ENCODE peak calls at places on chromosome 5, in seven cellular contexts. C is A549, G is H9, V is osteoblast, P is left lung, S is brain microvascular endothelial cell, B is colonic mucosa. N is an unnamed sample.

GRCh38 chr5:56819027-56819881 is 3.9 kb downstream of the MAP3K1 start:
- DNase-seq in G (no peak), V (no peak), B (no peak), C (no peak), S (no peak), P (no peak), N (no peak)

GRCh38 chr5:128579111-128579510 is 41.1 kb upstream of the FBN2 start:
- DNase-seq in C (peak), S (no peak), P (no peak), B (no peak), V (peak), G (no peak), N (no peak)

GRCh38 chr5:111143910-111144309 is 51.8 kb downstream of the WDR36 start:
- DNase-seq in B (no peak), S (peak), P (no peak), V (peak), C (no peak), G (no peak), N (no peak)

GRCh38 chr5:117881426-117882230 is 1106.7 kb downstream of the DTWD2 start:
- DNase-seq in V (peak), P (no peak), G (no peak), S (no peak), B (no peak), C (no peak), N (no peak)

GRCh38 chr5:176578391-176578808 is 29.3 kb downstream of the CDHR2 start:
- DNase-seq in B (peak), C (peak), S (no peak), G (peak), V (peak), P (peak), N (peak)

GRCh38 chr5:75405296-75405695 is 68.3 kb downstream of the HMGCR start:
- DNase-seq in P (no peak), V (no peak), C (peak), B (no peak), G (no peak), S (peak), N (no peak)

GRCh38 chr5:152331006-152331405 is 74.1 kb downstream of the NMUR2 start:
- DNase-seq in P (no peak), C (no peak), S (no peak), V (no peak), B (no peak), G (no peak), N (no peak)

GRCh38 chr5:40678021-40678939 is 1.4 kb upstream of the PTGER4 start:
- DNase-seq in P (no peak), V (peak), B (no peak), S (no peak), G (no peak), C (no peak), N (no peak)

GRCh38 chr5:10797246-10797645 is 36.2 kb upstream of the DAP start:
- DNase-seq in S (no peak), G (no peak), V (no peak), C (no peak), B (no peak), P (no peak), N (no peak)

GRCh38 chr5:11157132-11157531 is 396.1 kb upstream of the DAP start:
- DNase-seq in V (no peak), C (no peak), B (no peak), G (no peak), S (no peak), P (no peak), N (no peak)

GRCh38 chr5:80223561-80223960 is 32.3 kb downstream of the SERINC5 start:
- DNase-seq in V (no peak), C (no peak), G (no peak), P (no peak), S (no peak), B (no peak), N (no peak)

GRCh38 chr5:143216211-143216610 is 187.3 kb downstream of the NR3C1 start:
- DNase-seq in P (no peak), C (no peak), V (no peak), G (no peak), B (no peak), S (no peak), N (no peak)

GRCh38 chr5:32814620-32815019 is 103.5 kb downstream of the NPR3 start:
- DNase-seq in C (no peak), P (no peak), S (peak), V (peak), B (no peak), G (no peak), N (no peak)
- H3K27ac ChIP-seq in C (no peak), P (no peak), S (no peak), V (peak), B (no peak), G (no peak), N (no peak)

GRCh38 chr5:131608597-131608996 is 26.4 kb downstream of the RAPGEF6 start:
- DNase-seq in C (no peak), S (no peak), B (no peak), V (no peak), G (no peak), P (no peak), N (no peak)

GRCh38 chr5:131610198-131611063 is 24.6 kb downstream of the RAPGEF6 start:
- DNase-seq in V (peak), P (no peak), B (no peak), S (peak), G (no peak), C (peak), N (no peak)

GRCh38 chr5:131609774-131610173 is 25.3 kb downstream of the RAPGEF6 start:
- DNase-seq in C (no peak), V (peak), S (peak), G (no peak), B (no peak), P (no peak), N (no peak)

GRCh38 chr5:131607418-131607817 is 27.6 kb downstream of the RAPGEF6 start:
- DNase-seq in S (no peak), C (no peak), G (no peak), P (no peak), V (no peak), B (no peak), N (no peak)

DNA sequence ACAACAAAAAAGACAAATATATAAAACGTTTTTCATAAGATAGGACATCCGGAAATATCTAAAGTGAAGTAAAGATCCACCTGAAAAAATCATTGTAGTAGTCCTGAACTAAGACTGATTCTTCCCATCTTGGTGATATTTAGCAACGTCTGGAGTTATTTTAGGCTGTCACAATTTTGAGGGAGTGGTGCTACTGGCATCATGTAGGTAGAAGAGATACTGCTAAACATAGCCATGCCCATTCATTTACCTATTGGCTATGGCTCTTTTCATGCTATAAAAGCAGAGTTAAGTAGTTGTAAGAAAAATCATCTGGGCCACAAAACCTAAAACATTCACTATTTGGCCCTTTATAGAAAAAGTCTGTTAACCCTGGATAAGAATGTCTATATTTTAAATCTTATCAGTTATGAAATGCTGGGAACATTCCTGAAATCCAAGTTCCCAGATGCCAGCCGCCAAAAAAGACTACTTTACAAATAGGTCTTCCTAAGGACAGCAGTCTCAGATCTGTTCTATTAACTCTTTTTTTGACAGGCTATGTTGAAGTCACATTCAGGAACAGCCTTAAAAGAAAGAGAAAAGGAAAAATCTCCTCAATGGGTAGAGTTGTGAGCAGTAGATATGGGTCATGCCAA is 27.0 kb downstream of the RAPGEF6 start:
- DNase-seq in C (no peak), V (no peak), B (no peak), P (no peak), S (peak), G (no peak), N (no peak)
- H3K27ac ChIP-seq in C (no peak), V (peak), B (no peak), P (no peak), S (peak), G (no peak), N (no peak)

GRCh38 chr5:107464403-107464802 is 206.3 kb downstream of the EFNA5 start:
- DNase-seq in G (no peak), P (no peak), B (no peak), S (no peak), V (no peak), C (no peak), N (no peak)

GRCh38 chr5:107463731-107464130 is 207.0 kb downstream of the EFNA5 start:
- DNase-seq in S (no peak), V (no peak), B (no peak), P (no peak), G (no peak), C (no peak), N (no peak)

GRCh38 chr5:107459637-107460036 is 211.1 kb downstream of the EFNA5 start:
- DNase-seq in B (no peak), G (no peak), C (no peak), S (no peak), P (no peak), V (no peak), N (no peak)

GRCh38 chr5:107464876-107465275 is 205.9 kb downstream of the EFNA5 start:
- DNase-seq in C (no peak), B (no peak), V (no peak), P (no peak), S (no peak), G (no peak), N (no peak)

GRCh38 chr5:107461770-107462169 is 209.0 kb downstream of the EFNA5 start:
- DNase-seq in G (no peak), B (no peak), V (no peak), P (no peak), C (no peak), S (no peak), N (no peak)
- H3K27ac ChIP-seq in G (no peak), B (no peak), V (no peak), P (no peak), C (peak), S (no peak), N (no peak)

DNA sequence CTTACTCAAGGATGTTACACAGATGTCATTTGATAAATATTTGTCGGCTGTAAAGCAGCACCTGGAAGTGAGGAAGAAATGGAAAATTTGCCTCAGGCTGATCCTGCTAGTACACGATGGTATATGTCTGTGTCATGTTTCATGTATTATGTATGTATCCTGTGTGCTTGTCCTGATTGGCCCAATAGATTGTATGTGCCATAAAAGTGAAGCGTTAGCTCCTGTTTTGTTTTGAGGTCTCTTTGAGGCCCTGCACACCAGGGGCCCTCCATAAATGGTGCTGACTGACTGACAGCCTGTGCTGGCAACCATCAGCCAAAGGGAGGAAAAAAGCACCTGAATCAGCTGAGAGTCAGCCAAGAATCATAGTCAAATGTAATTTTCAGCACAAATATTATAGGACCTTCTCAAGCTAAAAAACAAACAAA is 11.8 kb upstream of the LNPEP start:
- DNase-seq in P (no peak), S (no peak), C (no peak), G (no peak), V (peak), B (no peak), N (no peak)
- H3K27ac ChIP-seq in P (no peak), S (no peak), C (no peak), G (no peak), V (no peak), B (no peak), N (no peak)

GRCh38 chr5:161783297-161783696 is 64.6 kb upstream of the GABRA1 start:
- DNase-seq in B (no peak), P (no peak), S (no peak), C (no peak), G (no peak), V (no peak), N (no peak)

DNA sequence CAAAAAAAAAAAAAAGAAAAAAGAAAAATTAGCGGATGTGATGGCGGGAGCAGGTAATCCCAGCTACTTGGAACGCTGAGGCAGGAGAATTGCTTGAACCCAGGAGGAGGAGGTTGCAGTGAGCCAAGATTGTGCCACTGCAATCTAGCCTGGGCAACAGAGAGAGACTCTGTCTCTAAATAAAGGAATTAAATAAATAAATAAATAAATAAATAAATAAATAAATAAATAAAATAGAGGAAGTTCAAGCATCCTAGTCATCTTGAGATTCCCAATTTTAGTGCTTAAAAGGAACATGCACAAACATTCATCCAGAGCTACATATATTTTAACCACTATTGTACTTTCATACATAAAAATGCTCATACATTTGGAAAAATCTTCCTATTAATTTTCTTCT is 61.2 kb upstream of the GABRA1 start:
- DNase-seq in P (no peak), C (no peak), S (no peak), G (no peak), B (no peak), V (no peak), N (no peak)
- H3K27ac ChIP-seq in P (no peak), C (no peak), S (no peak), G (no peak), B (no peak), V (no peak), N (no peak)

GRCh38 chr5:146076455-146076854 is 28.9 kb downstream of the PLAC8L1 start:
- DNase-seq in V (no peak), G (peak), B (peak), S (no peak), C (no peak), P (no peak), N (no peak)
- H3K27ac ChIP-seq in V (no peak), G (no peak), B (no peak), S (no peak), C (no peak), P (no peak), N (no peak)

DNA sequence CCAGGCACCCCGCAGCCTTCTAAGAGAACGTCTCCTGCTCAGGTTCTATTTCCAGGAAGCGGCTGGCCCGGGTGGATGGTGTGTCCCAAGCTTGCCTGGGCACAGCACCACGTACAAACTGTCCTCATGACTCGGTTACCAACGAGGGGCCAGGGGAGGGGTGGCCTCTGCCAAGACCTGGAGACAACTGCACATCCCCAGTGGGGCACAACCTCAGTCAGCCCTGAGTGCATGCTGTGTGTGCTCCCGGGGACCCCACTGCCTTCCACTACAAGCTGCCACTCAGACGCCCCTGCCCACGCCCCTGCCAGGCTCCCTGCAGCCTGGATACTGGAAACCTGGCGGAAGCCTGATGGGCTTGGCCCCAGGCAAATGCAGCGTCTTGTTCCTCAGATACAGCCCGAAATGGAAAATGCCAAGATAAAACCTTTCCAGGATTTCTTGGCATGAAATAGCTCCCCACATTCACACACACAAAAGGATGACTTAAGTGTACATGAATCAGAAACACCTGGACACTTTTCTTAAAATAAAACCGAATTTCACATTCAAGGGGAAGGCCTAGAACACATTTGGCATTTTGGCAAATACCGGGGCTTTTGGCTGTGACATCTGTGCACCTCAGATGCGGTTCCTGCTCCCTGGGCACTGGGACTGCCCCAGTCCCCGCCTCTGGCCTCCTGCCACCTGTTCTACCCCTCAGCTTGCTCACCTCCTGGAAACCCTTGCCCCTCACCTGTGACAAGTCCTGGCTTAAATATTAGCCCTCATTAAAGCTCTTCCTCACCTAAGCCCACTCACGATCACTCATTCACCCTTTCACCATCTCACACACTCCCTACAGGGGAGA is 62.5 kb downstream of the COL23A1 start:
- DNase-seq in P (peak), C (no peak), B (no peak), S (no peak), G (no peak), V (no peak), N (no peak)
- H3K27ac ChIP-seq in P (no peak), C (no peak), B (no peak), S (no peak), G (no peak), V (no peak), N (no peak)

GRCh38 chr5:71892641-71893340 is 173.7 kb downstream of the CARTPT start:
- DNase-seq in G (no peak), V (no peak), B (no peak), S (no peak), P (no peak), C (no peak), N (no peak)
- H3K27ac ChIP-seq in G (no peak), V (no peak), B (no peak), S (no peak), P (no peak), C (peak), N (no peak)